ENCODE peak calls at places on chromosomes 7 and 10, in four cellular contexts. Z, M, V and A are unnamed samples.

GRCh38 chr7:6917258-6917657 is 91.2 kb upstream of the CCZ1B start:
- DNase-seq in Z (no peak), V (no peak), M (no peak), A (no peak)

GRCh38 chr10:13893926-13894325 is 307.2 kb downstream of the PRPF18 start:
- DNase-seq in Z (no peak), V (no peak), M (no peak), A (no peak)

GRCh38 chr10:76432274-76433012 is 1001.0 kb downstream of the LRMDA start:
- DNase-seq in V (no peak), Z (no peak), M (no peak), A (peak)

GRCh38 chr7:157379493-157379892 is 42.7 kb downstream of the DNAJB6 start:
- DNase-seq in M (no peak), V (no peak), Z (no peak), A (no peak)

GRCh38 chr7:37182011-37182478 is 266.6 kb downstream of the ELMO1 start:
- DNase-seq in M (peak), V (peak), Z (peak), A (no peak)

GRCh38 chr7:66505009-66505408 is 123.7 kb upstream of the KCTD7 start:
- DNase-seq in V (no peak), Z (no peak), M (no peak), A (no peak)

GRCh38 chr7:93055543-93056107 is 62.2 kb downstream of the SAMD9 start:
- DNase-seq in V (no peak), M (no peak), Z (no peak), A (no peak)

GRCh38 chr10:87848998-87849397 is 14.3 kb downstream of the KLLN start:
- DNase-seq in M (no peak), Z (no peak), V (no peak), A (no peak)

GRCh38 chr7:2114052-2114451 is 118.7 kb downstream of the MAD1L1 start:
- DNase-seq in Z (no peak), M (no peak), V (no peak), A (no peak)

GRCh38 chr10:130202984-130203617 is 66.9 kb downstream of the GLRX3 start:
- DNase-seq in M (no peak), Z (no peak), V (no peak), A (no peak)

GRCh38 chr7:26399309-26399610 is 107.6 kb downstream of the SNX10 start:
- DNase-seq in Z (peak), V (no peak), M (no peak), A (no peak)

GRCh38 chr7:106767498-106768323 is 97.4 kb upstream of the PIK3CG start:
- DNase-seq in M (no peak), V (no peak), Z (no peak), A (no peak)

GRCh38 chr10:10497245-10497644 is 520.4 kb upstream of the CELF2 start:
- DNase-seq in M (no peak), V (no peak), Z (no peak), A (no peak)

GRCh38 chr10:1420663-1421362 is 316.5 kb downstream of the ADARB2 start:
- DNase-seq in M (peak), V (peak), Z (peak), A (peak)

GRCh38 chr10:17528296-17528862 is 74.0 kb upstream of the ST8SIA6 start:
- DNase-seq in Z (no peak), M (no peak), V (no peak), A (no peak)

GRCh38 chr7:115096262-115096661 is 174.4 kb downstream of the MDFIC start:
- DNase-seq in Z (no peak), V (no peak), M (no peak), A (no peak)

GRCh38 chr10:110859206-110859946 is 12.4 kb upstream of the PDCD4 start:
- DNase-seq in V (no peak), Z (peak), M (no peak), A (no peak)

GRCh38 chr10:1376384-1376945 is 320.3 kb downstream of the WDR37 start:
- DNase-seq in V (no peak), M (no peak), Z (no peak), A (no peak)

GRCh38 chr10:31467791-31468535 is 148.9 kb downstream of the ZEB1 start:
- DNase-seq in M (no peak), V (no peak), Z (peak), A (no peak)

GRCh38 chr7:151853896-151854807 is 22.8 kb downstream of the PRKAG2 start:
- DNase-seq in Z (no peak), V (no peak), M (no peak), A (no peak)

GRCh38 chr10:18472977-18473376 is 178.4 kb downstream of the NSUN6 start:
- DNase-seq in Z (no peak), V (no peak), M (no peak), A (no peak)

GRCh38 chr10:29583674-29584073 is 51.1 kb downstream of the SVIL start:
- DNase-seq in Z (no peak), M (no peak), V (no peak), A (no peak)

GRCh38 chr10:24617771-24618396 is 105.8 kb downstream of the ARHGAP21 start:
- DNase-seq in V (peak), Z (peak), M (no peak), A (no peak)

GRCh38 chr7:33210958-33211357 is 81.6 kb downstream of the BBS9 start:
- DNase-seq in M (no peak), V (no peak), Z (no peak), A (no peak)

GRCh38 chr7:28068811-28069216 is 111.8 kb downstream of the JAZF1 start:
- DNase-seq in V (no peak), Z (no peak), M (no peak), A (no peak)

GRCh38 chr7:105278973-105279687 is 109.6 kb downstream of the SRPK2 start:
- DNase-seq in Z (no peak), M (no peak), V (no peak), A (no peak)